ENCODE peak calls at places on chromosomes 11 and 22, in five cellular contexts. T, X, O, B and F are unnamed samples.

GRCh38 chr11:74138021-74138420 is 32.8 kb downstream of the C2CD3 start:
- DNase-seq in O (no peak), T (no peak), B (no peak), X (no peak), F (no peak)

GRCh38 chr22:31911565-31912401 is 32.6 kb upstream of the YWHAH start:
- DNase-seq in B (no peak), O (no peak), T (no peak), X (no peak), F (no peak)

GRCh38 chr11:1600626-1601025 is 2.5 kb upstream of the KRTAP5-2 start:
- DNase-seq in B (no peak), T (no peak), X (no peak), O (no peak), F (no peak)

GRCh38 chr11:68014157-68014965 is 4.2 kb downstream of the ALDH3B1 start:
- DNase-seq in B (peak), O (no peak), X (peak), T (peak), F (peak)

GRCh38 chr11:17393472-17393871 is 5.0 kb upstream of the KCNJ11 start:
- DNase-seq in T (no peak), B (no peak), O (no peak), X (no peak), F (no peak)

GRCh38 chr11:46338988-46339666 is 8.1 kb upstream of the DGKZ start:
- DNase-seq in B (no peak), X (no peak), O (no peak), T (no peak), F (no peak)

GRCh38 chr11:86370922-86371614 is 3.6 kb upstream of the CCDC81 start:
- DNase-seq in B (no peak), O (peak), T (no peak), X (peak), F (no peak)

GRCh38 chr11:2173150-2173693 is 1.6 kb upstream of the TH start:
- DNase-seq in B (no peak), T (no peak), O (no peak), X (no peak), F (no peak)

GRCh38 chr11:128852327-128853023 is 14.6 kb downstream of the KCNJ1 start:
- DNase-seq in O (no peak), T (peak), X (no peak), B (no peak), F (no peak)

GRCh38 chr11:75840560-75840959 is 25.6 kb downstream of the UVRAG start:
- DNase-seq in B (no peak), X (no peak), T (no peak), O (no peak), F (no peak)

GRCh38 chr11:93729129-93729616 is 12.1 kb downstream of the TAF1D start:
- DNase-seq in O (no peak), B (no peak), X (no peak), T (no peak), F (no peak)

GRCh38 chr11:9132203-9132878 is 40.9 kb upstream of the SCUBE2 start:
- DNase-seq in O (no peak), B (no peak), T (no peak), X (no peak), F (no peak)

GRCh38 chr11:17188675-17189074 is 19.1 kb downstream of the PIK3C2A start:
- DNase-seq in X (no peak), O (no peak), T (no peak), B (no peak), F (no peak)

GRCh38 chr11:1307163-1307870 is 2.1 kb downstream of the TOLLIP start:
- DNase-seq in O (peak), B (no peak), X (no peak), T (no peak), F (peak)

GRCh38 chr11:35688023-35688422 is 25.4 kb downstream of the TRIM44 start:
- DNase-seq in B (no peak), T (no peak), X (peak), O (no peak), F (no peak)

GRCh38 chr11:72860592-72860991 is 46.4 kb downstream of the ATG16L2 start:
- DNase-seq in O (no peak), T (no peak), X (no peak), B (no peak), F (no peak)

GRCh38 chr22:23038902-23039301 is 31.4 kb upstream of the GNAZ start:
- DNase-seq in O (no peak), T (no peak), X (no peak), B (no peak), F (no peak)

GRCh38 chr11:8779107-8779506 is 96.5 kb downstream of the RPL27A start:
- DNase-seq in X (no peak), O (no peak), B (no peak), T (no peak), F (no peak)

GRCh38 chr11:1774886-1775285 is 11.2 kb upstream of the CTSD start:
- DNase-seq in T (peak), O (no peak), B (no peak), X (no peak), F (no peak)

GRCh38 chr11:2943711-2944118 is 14.5 kb upstream of the PHLDA2 start:
- DNase-seq in X (no peak), B (no peak), T (no peak), O (no peak), F (peak)

GRCh38 chr22:42688241-42688913 is 32.3 kb downstream of the A4GALT start:
- DNase-seq in O (no peak), X (peak), T (peak), B (no peak), F (peak)

GRCh38 chr11:130622126-130622525 is 173.7 kb downstream of the ADAMTS15 start:
- DNase-seq in X (no peak), B (no peak), T (no peak), O (no peak), F (no peak)

GRCh38 chr11:86374586-86374985 is at the start of gene CCDC81:
- DNase-seq in X (no peak), B (no peak), O (no peak), T (no peak), F (no peak)

GRCh38 chr11:2314525-2315394 is 12.9 kb downstream of the TSPAN32 start:
- DNase-seq in X (peak), B (no peak), T (peak), O (no peak), F (peak)

GRCh38 chr11:69385832-69386415 is 92.0 kb downstream of the MYEOV start:
- DNase-seq in O (no peak), T (no peak), B (no peak), X (no peak), F (no peak)

GRCh38 chr22:38204784-38205183 is 3.0 kb downstream of the MAFF start:
- DNase-seq in T (no peak), B (no peak), O (no peak), X (no peak), F (no peak)

GRCh38 chr11:20397281-20397680 is 9.8 kb downstream of the PRMT3 start:
- DNase-seq in O (peak), X (peak), T (no peak), B (peak), F (no peak)

GRCh38 chr22:29254283-29254653 is 13.5 kb downstream of the RHBDD3 start:
- DNase-seq in T (no peak), O (no peak), B (no peak), X (no peak), F (no peak)

GRCh38 chr11:79081441-79082124 is 359.2 kb downstream of the TENM4 start:
- DNase-seq in B (no peak), T (no peak), O (no peak), X (peak), F (no peak)

GRCh38 chr11:10727259-10727851 is 23.7 kb upstream of the CTR9 start:
- DNase-seq in B (no peak), X (no peak), O (no peak), T (no peak), F (no peak)

GRCh38 chr11:17267576-17267975 is 9.0 kb upstream of the NUCB2 start:
- DNase-seq in T (no peak), O (peak), X (no peak), B (peak), F (no peak)

GRCh38 chr11:122306776-122307479 is 190.9 kb upstream of the BLID start:
- DNase-seq in O (no peak), X (no peak), B (no peak), T (no peak), F (no peak)

GRCh38 chr11:121334973-121335711 is 42.6 kb downstream of the SC5D start:
- DNase-seq in O (no peak), X (no peak), T (no peak), B (no peak), F (no peak)

GRCh38 chr11:120306519-120307242 is 18.4 kb upstream of the TLCD5 start:
- DNase-seq in O (no peak), B (peak), X (peak), T (no peak), F (no peak)

GRCh38 chr11:48052183-48053040 is 72.1 kb downstream of the PTPRJ start:
- DNase-seq in O (no peak), B (peak), T (no peak), X (peak), F (peak)

GRCh38 chr11:126444072-126444471 is 88.6 kb downstream of the ST3GAL4 start:
- DNase-seq in X (no peak), B (no peak), O (no peak), T (no peak), F (no peak)

GRCh38 chr22:37804886-37805857 is 2.6 kb upstream of the GCAT start:
- DNase-seq in B (peak), X (peak), O (no peak), T (peak), F (peak)

GRCh38 chr11:60930394-60930793 is 6.1 kb downstream of the TMEM132A start:
- DNase-seq in X (no peak), O (no peak), B (no peak), T (no peak), F (peak)

GRCh38 chr11:72589802-72590761 is 84.1 kb downstream of the PDE2A start:
- DNase-seq in T (no peak), O (no peak), B (no peak), X (no peak), F (peak)

GRCh38 chr11:14974723-14975587 is 2.8 kb upstream of the CALCA start:
- DNase-seq in T (no peak), B (peak), O (no peak), X (peak), F (peak)

DNA sequence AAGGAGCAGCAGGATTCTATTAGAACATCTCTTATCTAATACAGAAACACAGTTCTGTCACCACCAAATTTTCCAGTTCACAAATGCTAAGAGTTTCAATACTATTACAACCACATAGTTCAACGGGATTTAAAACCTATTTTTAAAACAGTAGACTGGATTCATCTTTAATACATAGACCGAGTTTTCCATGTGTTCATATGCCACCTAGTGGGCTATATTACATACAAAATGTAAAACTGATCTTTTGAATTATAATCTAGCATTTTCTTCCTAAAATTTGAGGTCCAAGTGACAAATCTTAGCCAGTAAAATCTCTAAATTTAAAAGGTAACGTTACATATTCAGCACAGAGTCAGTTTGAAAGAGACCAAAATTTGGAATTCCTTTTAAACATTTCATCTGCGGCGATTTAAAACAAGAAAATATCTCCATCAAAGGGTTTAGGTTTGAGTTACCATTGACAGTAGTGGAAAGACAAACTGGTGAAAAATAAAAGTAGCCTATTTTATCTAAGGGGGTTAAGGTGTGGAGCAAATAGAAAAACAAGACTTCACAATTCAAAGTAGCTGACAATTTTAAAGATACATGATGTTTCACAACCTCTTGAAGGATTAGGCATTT is 269.3 kb upstream of the MPPED2 start:
- DNase-seq in O (no peak), T (no peak), B (no peak), X (no peak), F (no peak)
- TF ChIP-seq CTCF in O (no peak), T (peak), B (peak), X (no peak), F (peak)

GRCh38 chr11:12534549-12534948 is 139.7 kb upstream of the TEAD1 start:
- DNase-seq in T (peak), O (no peak), X (no peak), B (no peak), F (no peak)

GRCh38 chr11:12537778-12538401 is 136.3 kb upstream of the TEAD1 start:
- DNase-seq in B (no peak), O (no peak), X (no peak), T (peak), F (no peak)

GRCh38 chr11:12536566-12536965 is 137.7 kb upstream of the TEAD1 start:
- DNase-seq in O (no peak), B (no peak), T (no peak), X (no peak), F (no peak)

GRCh38 chr11:12532580-12532979 is 141.6 kb upstream of the TEAD1 start:
- DNase-seq in T (no peak), X (no peak), O (no peak), B (no peak), F (no peak)

GRCh38 chr11:12535321-12535720 is 138.9 kb upstream of the TEAD1 start:
- DNase-seq in B (no peak), T (no peak), O (no peak), X (no peak), F (no peak)
- H3K4me3 ChIP-seq in B (no peak), T (no peak), O (no peak), X (no peak), F (no peak)

DNA sequence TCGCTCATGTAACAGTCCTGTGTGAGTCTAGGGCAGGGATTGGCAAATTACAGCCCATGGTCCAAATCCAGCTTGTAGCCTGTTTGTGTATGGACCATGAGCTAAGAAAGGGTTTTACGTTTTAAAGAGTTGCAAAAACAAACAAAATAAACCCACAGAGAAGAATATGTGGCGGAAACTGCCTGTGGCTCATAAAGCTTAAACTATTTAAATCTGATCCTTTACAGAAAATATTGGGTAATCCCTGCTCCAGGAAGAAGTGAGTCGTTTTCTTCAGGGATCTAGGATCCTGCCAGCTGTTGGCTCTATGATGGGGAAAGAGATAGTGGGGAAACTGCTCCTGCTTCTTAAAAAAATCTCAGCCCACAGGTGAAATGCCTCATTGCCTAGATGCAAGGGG is 3.4 kb upstream of the OR6Q1 start:
- DNase-seq in O (no peak), T (no peak), X (no peak), B (no peak), F (no peak)
- H3K27ac ChIP-seq in O (no peak), T (no peak), X (no peak), B (no peak), F (no peak)

GRCh38 chr11:112697779-112698178 is 263.4 kb upstream of the NCAM1 start:
- DNase-seq in O (no peak), T (no peak), X (no peak), B (no peak), F (no peak)
- TF ChIP-seq CTCF in O (no peak), T (no peak), X (peak), B (peak), F (no peak)

GRCh38 chr11:96257972-96258951 is 84.7 kb downstream of the MAML2 start:
- DNase-seq in X (no peak), B (no peak), T (no peak), O (no peak), F (no peak)
- H3K4me3 ChIP-seq in X (no peak), B (no peak), T (no peak), O (no peak), F (no peak)

GRCh38 chr11:31882951-31883392 is 71.8 kb upstream of the PAX6 start:
- DNase-seq in B (no peak), X (peak), O (no peak), T (no peak), F (no peak)
- H3K27ac ChIP-seq in B (no peak), X (no peak), O (no peak), T (no peak), F (no peak)

GRCh38 chr11:66344550-66345315 is at the start of gene BRMS1:
- DNase-seq in O (peak), B (peak), X (peak), T (peak), F (peak)
- TF ChIP-seq CTCF in O (no peak), B (no peak), X (peak), T (peak), F (peak)

DNA sequence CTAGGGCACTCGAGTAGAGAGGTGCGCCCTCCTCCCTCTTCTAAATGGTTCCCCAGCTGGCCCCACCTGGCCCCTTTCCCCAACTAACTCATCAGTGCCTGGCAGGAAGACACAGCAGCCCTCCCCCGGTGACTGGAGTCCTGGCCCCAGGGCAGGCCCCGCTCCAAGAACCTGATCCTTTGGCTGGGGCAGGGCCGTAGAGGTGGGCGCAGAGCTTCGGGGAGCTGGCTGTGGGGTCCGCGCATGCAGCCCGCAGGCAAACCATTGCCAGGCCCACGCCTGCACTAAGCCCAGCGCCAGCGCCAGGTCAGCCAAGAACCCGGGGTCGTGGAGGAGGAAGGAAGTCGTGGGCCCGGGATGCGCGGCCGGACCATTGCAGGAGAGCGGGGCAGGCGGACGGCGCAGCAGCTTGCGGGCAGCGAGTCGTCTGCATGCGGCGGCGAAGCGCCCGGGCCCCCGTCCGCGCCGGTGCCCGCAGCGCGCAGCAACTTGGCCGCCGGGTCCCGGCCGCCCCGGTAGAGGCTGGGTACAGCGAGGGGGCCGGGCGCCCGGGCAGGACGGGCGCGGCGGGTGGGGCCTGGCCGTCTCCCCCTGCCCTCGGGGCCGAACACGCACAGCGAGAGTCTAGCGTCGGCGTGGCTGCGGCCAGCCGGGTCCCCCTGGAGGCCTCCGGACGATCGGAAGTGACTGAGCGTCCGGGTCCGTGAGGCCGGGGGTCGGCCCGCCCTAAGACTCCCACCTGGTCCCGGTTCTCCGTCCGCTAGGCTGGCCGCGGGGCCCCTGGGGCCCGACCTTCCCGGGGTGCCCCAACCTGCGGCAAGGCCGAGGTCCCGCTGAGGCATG is 951 bp upstream of the TRABD start:
- DNase-seq in T (no peak), B (no peak), X (no peak), O (no peak), F (no peak)
- H3K4me3 ChIP-seq in T (peak), B (peak), X (peak), O (peak), F (peak)

DNA sequence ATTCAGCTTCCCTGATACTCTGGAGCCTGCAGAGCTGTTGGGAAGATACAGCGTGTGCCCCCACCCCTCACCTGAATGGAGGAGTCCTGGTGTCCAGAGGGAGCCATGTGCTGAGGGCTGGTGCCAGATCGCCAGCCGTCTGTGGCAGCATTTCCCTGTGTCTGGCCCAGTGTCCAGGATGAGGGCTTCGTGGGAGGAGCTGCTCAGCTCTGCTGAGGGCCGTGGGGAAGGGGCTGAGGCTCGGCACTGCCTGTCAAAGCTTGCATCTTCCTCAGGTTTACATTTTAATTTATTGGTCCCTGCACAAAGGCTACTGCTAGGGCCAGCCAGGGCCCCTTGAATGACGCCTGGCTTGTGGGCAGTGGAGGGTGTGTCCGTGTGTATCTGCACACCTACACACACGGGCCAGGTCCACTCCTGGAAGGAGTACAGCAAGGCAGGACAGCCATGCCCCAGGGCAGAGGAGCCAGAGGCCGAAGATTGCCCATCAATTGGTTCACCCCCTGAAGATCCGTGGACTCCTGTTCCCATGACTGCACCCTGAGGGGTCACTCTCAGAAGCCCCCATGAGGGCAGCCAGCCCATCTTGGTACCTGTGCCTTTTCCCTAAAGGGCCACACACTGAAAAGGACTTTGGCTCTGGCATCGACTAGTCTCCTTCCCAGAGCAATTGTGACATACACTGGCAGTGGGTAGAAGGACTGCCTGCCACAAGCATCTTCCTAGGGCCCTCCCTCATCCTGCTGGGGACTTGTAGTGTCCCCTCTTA is 107.7 kb upstream of the PARVA start:
- DNase-seq in T (no peak), X (no peak), B (no peak), O (no peak), F (no peak)
- H3K27ac ChIP-seq in T (peak), X (no peak), B (no peak), O (no peak), F (peak)